ENCODE peak calls at places on chromosome 2, in six cellular contexts. M, U, A, I, G and T are unnamed samples.
A peak's percentile ranks its signal among the peaks of the same experiment; 100 is the strongest.

GRCh38 chr2:24919100-24919976 is 699 bp downstream of the ADCY3 start:
- DNase-seq in A (peak; percentile 20), G (no peak), M (no peak), I (peak; percentile 83), U (peak; percentile 64), T (no peak)

GRCh38 chr2:29627366-29627765 is 294.0 kb downstream of the ALK start:
- DNase-seq in I (no peak), A (peak; percentile 89), G (peak; percentile 59), M (no peak), U (no peak), T (peak; percentile 57)

GRCh38 chr2:240216197-240216596 is 75.7 kb upstream of the OTOS start:
- DNase-seq in G (no peak), U (no peak), M (no peak), I (peak; percentile 6), A (no peak), T (no peak)

GRCh38 chr2:240479111-240479501 is 43.6 kb downstream of the GPC1 start:
- DNase-seq in G (no peak), U (no peak), M (peak; percentile 38), A (no peak), I (peak; percentile 35), T (no peak)

GRCh38 chr2:239234151-239234825 is 166.5 kb downstream of the HDAC4 start:
- DNase-seq in M (no peak), U (no peak), A (no peak), G (no peak), I (no peak), T (no peak)

GRCh38 chr2:105344704-105345345 is 7.5 kb downstream of the C2orf49 start:
- DNase-seq in M (no peak), A (no peak), G (peak; percentile 59), U (no peak), I (no peak), T (peak; percentile 65)

GRCh38 chr2:235591921-235592320 is 98.1 kb downstream of the AGAP1 start:
- DNase-seq in G (peak; percentile 40), U (no peak), I (peak; percentile 61), M (no peak), A (peak; percentile 47), T (no peak)

GRCh38 chr2:112623913-112624777 is 21.6 kb upstream of the SLC20A1 start:
- DNase-seq in I (peak; percentile 89), U (no peak), A (peak; percentile 84), G (peak; percentile 98), M (peak; percentile 52), T (peak; percentile 76)

GRCh38 chr2:60641866-60642788 is 88.7 kb upstream of the BCL11A start:
- DNase-seq in U (peak; percentile 29), A (peak; percentile 56), M (no peak), G (peak; percentile 48), I (no peak), T (peak; percentile 70)

GRCh38 chr2:216700778-216701177 is 5.4 kb upstream of the IGFBP5 start:
- DNase-seq in I (no peak), A (no peak), M (no peak), G (no peak), U (peak; percentile 15), T (no peak)

GRCh38 chr2:112032615-112033457 is 22.2 kb upstream of the TMEM87B start:
- DNase-seq in U (no peak), G (peak; percentile 94), A (peak; percentile 91), I (no peak), M (no peak), T (peak; percentile 84)

GRCh38 chr2:187989925-187990623 is 301.6 kb upstream of the GULP1 start:
- DNase-seq in U (peak; percentile 27), G (no peak), M (no peak), I (no peak), A (no peak), T (no peak)

GRCh38 chr2:237020086-237020485 is 65.6 kb upstream of the COPS8 start:
- DNase-seq in G (no peak), M (no peak), U (no peak), A (no peak), I (no peak), T (no peak)

GRCh38 chr2:56018202-56018601 is 94.6 kb upstream of the EFEMP1 start:
- DNase-seq in A (no peak), G (no peak), U (peak; percentile 90), M (no peak), I (no peak), T (no peak)

GRCh38 chr2:48316753-48317750 is 212.9 kb upstream of the STON1 start:
- DNase-seq in M (no peak), U (no peak), A (no peak), I (no peak), G (no peak), T (no peak)

GRCh38 chr2:234929002-234929401 is 22.8 kb upstream of the SH3BP4 start:
- DNase-seq in M (no peak), A (no peak), U (no peak), G (no peak), I (no peak), T (no peak)

GRCh38 chr2:61443342-61444041 is 27.4 kb downstream of the USP34 start:
- DNase-seq in U (no peak), I (no peak), A (no peak), M (no peak), G (no peak), T (no peak)

GRCh38 chr2:30159766-30160165 is 13.0 kb downstream of the YPEL5 start:
- DNase-seq in M (no peak), U (no peak), A (no peak), I (no peak), G (no peak), T (no peak)

GRCh38 chr2:85792783-85793441 is 39.1 kb downstream of the ATOH8 start:
- DNase-seq in U (no peak), M (peak; percentile 62), A (peak; percentile 88), G (peak; percentile 81), I (no peak), T (peak; percentile 91)

GRCh38 chr2:20013061-20013721 is 723 bp upstream of the MATN3 start:
- DNase-seq in M (no peak), G (no peak), I (no peak), U (no peak), A (no peak), T (no peak)

GRCh38 chr2:55985406-55985805 is 61.8 kb upstream of the EFEMP1 start:
- DNase-seq in M (no peak), I (no peak), A (peak; percentile 54), G (no peak), U (no peak), T (peak; percentile 62)

GRCh38 chr2:36487947-36488346 is 110.0 kb downstream of the FEZ2 start:
- DNase-seq in G (no peak), I (no peak), U (no peak), A (peak; percentile 60), M (no peak), T (peak; percentile 15)

GRCh38 chr2:231172020-231172419 is 26.4 kb upstream of the ARMC9 start:
- DNase-seq in I (no peak), G (peak; percentile 62), U (no peak), M (no peak), A (peak; percentile 65), T (peak; percentile 65)

GRCh38 chr2:241947876-241948275 is 78.3 kb downstream of the RTP5 start:
- DNase-seq in A (no peak), U (no peak), I (peak; percentile 75), G (no peak), M (no peak), T (no peak)

GRCh38 chr2:168050377-168050776 is 197.0 kb downstream of the STK39 start:
- DNase-seq in I (no peak), U (no peak), A (no peak), G (no peak), M (no peak), T (no peak)

GRCh38 chr2:212977149-212977548 is 174.3 kb downstream of the IKZF2 start:
- DNase-seq in I (no peak), A (no peak), G (no peak), M (no peak), U (no peak), T (no peak)

GRCh38 chr2:237685408-237685807 is 58.0 kb downstream of the LRRFIP1 start:
- DNase-seq in I (peak; percentile 66), U (no peak), G (peak; percentile 61), A (peak; percentile 38), M (no peak), T (peak; percentile 47)

GRCh38 chr2:218645126-218645525 is 14.3 kb downstream of the ZNF142 start:
- DNase-seq in A (peak; percentile 55), G (no peak), I (no peak), M (no peak), U (no peak), T (peak; percentile 61)